ENCODE peak calls at places on chromosomes 2 and 18, in five cellular contexts. Y is H1, A is endothelial cell of umbilical vein, Z is A549, V is HepG2. S is an unnamed sample.

GRCh38 chr2:96695602-96696001 is 44.3 kb downstream of the LMAN2L start:
- DNase-seq in Y (no peak), Z (no peak), A (no peak), V (no peak), S (no peak)

GRCh38 chr2:65503746-65504145 is 71.3 kb upstream of the SPRED2 start:
- DNase-seq in Z (no peak), V (no peak), Y (no peak), A (no peak), S (no peak)

GRCh38 chr2:63903003-63903402 is 61.3 kb downstream of the UGP2 start:
- DNase-seq in A (no peak), Y (no peak), V (no peak), Z (peak), S (no peak)

GRCh38 chr2:19362094-19362649 is 3.7 kb upstream of the OSR1 start:
- DNase-seq in Z (peak), Y (no peak), V (no peak), A (no peak), S (no peak)

GRCh38 chr2:205193121-205193520 is 489.2 kb upstream of the NRP2 start:
- DNase-seq in V (no peak), A (no peak), Y (no peak), Z (no peak), S (no peak)

GRCh38 chr18:36298113-36298701 is 694 bp downstream of the FHOD3 start:
- DNase-seq in Z (no peak), V (no peak), Y (no peak), A (no peak), S (peak)

GRCh38 chr18:31553800-31554199 is 37.9 kb upstream of the TTR start:
- DNase-seq in Z (peak), A (no peak), V (no peak), Y (no peak), S (no peak)

GRCh38 chr2:239322414-239323086 is 78.3 kb downstream of the HDAC4 start:
- DNase-seq in Y (no peak), V (no peak), Z (no peak), A (peak), S (no peak)

GRCh38 chr2:239160226-239161143 is 240.3 kb downstream of the HDAC4 start:
- DNase-seq in Y (no peak), Z (no peak), A (no peak), V (no peak), S (no peak)

GRCh38 chr2:104766683-104767082 is 87.2 kb upstream of the POU3F3 start:
- DNase-seq in A (no peak), Y (no peak), V (no peak), Z (no peak), S (peak)

GRCh38 chr18:40935423-40935822 is 1019.6 kb upstream of the PIK3C3 start:
- DNase-seq in Y (no peak), V (peak), A (peak), Z (peak), S (no peak)

GRCh38 chr2:137161250-137161649 is 395.9 kb downstream of the THSD7B start:
- DNase-seq in V (no peak), A (no peak), Z (no peak), Y (no peak), S (no peak)

GRCh38 chr18:31626409-31626808 is 34.7 kb downstream of the TTR start:
- DNase-seq in Y (no peak), V (peak), A (no peak), Z (no peak), S (no peak)

GRCh38 chr2:161943012-161943411 is 131.0 kb downstream of the DPP4 start:
- DNase-seq in V (no peak), Y (no peak), A (no peak), Z (no peak), S (no peak)

GRCh38 chr18:77203071-77203470 is 46.6 kb upstream of the GALR1 start:
- DNase-seq in A (no peak), V (no peak), Y (no peak), Z (no peak), S (no peak)

GRCh38 chr2:231633259-231633976 is 40.8 kb downstream of the TEX44 start:
- DNase-seq in A (no peak), Z (no peak), Y (no peak), V (no peak), S (no peak)

GRCh38 chr2:217919781-217920351 is 82.9 kb downstream of the TNS1 start:
- DNase-seq in Z (peak), V (no peak), Y (peak), A (peak), S (no peak)
- TF ChIP-seq JUN in Z (no peak), V (no peak), Y (no peak), A (peak), S (no peak)

GRCh38 chr2:227163445-227163997 is 484 bp downstream of the COL4A4 start:
- DNase-seq in Z (peak), A (no peak), V (no peak), Y (no peak), S (peak)
- TF ChIP-seq JUN in Z (no peak), A (no peak), V (no peak), Y (no peak), S (no peak)

GRCh38 chr2:156087875-156088274 is 244.6 kb downstream of the NR4A2 start:
- DNase-seq in A (no peak), Z (peak), Y (no peak), V (no peak), S (no peak)

GRCh38 chr2:156083707-156084494 is 248.6 kb downstream of the NR4A2 start:
- DNase-seq in V (no peak), A (no peak), Y (no peak), Z (peak), S (no peak)

DNA sequence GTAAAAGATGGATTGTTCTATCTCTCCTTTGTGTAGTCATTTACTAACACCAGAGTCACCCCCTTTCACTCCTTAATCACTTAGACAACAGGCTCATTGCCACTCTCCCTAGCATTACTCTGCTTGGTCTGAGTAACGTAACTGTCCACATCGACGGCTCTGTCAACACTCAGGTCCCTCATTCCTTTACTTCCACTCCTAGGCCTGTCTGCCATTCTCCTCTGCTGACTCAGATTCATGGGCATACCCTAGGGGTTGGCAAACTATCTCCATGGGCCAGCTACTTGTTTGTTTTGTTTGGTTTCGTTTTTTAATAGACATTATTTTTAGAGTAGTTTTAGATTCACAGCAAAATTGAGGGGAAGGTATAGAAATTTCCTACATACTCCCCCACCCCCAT is 243.9 kb downstream of the NR4A2 start:
- DNase-seq in Z (peak), Y (no peak), V (no peak), A (no peak), S (no peak)
- TF ChIP-seq JUN in Z (no peak), Y (no peak), V (no peak), A (no peak), S (no peak)

GRCh38 chr2:47264183-47264582 is 109.1 kb upstream of the STPG4 start:
- DNase-seq in Y (no peak), A (no peak), V (no peak), Z (peak), S (peak)
- TF ChIP-seq JUN in Y (no peak), A (no peak), V (no peak), Z (no peak), S (no peak)

GRCh38 chr2:109339519-109339991 is 210.6 kb downstream of the SH3RF3 start:
- DNase-seq in Z (no peak), V (no peak), A (peak), Y (no peak), S (no peak)

GRCh38 chr2:109333414-109334194 is 204.6 kb downstream of the SH3RF3 start:
- DNase-seq in Y (no peak), V (peak), Z (peak), A (peak), S (no peak)

GRCh38 chr2:109337221-109337620 is 208.2 kb downstream of the SH3RF3 start:
- DNase-seq in A (no peak), Z (no peak), Y (no peak), V (no peak), S (no peak)

GRCh38 chr2:109335586-109336266 is 206.7 kb downstream of the SH3RF3 start:
- DNase-seq in A (peak), V (no peak), Y (no peak), Z (no peak), S (no peak)

GRCh38 chr2:109336296-109336695 is 207.3 kb downstream of the SH3RF3 start:
- DNase-seq in A (no peak), V (no peak), Z (no peak), Y (no peak), S (no peak)
- TF ChIP-seq JUN in A (no peak), V (no peak), Z (no peak), Y (no peak), S (no peak)

GRCh38 chr2:167001165-167001564 is 112.9 kb downstream of the XIRP2 start:
- DNase-seq in A (no peak), Y (no peak), Z (no peak), V (no peak), S (no peak)

DNA sequence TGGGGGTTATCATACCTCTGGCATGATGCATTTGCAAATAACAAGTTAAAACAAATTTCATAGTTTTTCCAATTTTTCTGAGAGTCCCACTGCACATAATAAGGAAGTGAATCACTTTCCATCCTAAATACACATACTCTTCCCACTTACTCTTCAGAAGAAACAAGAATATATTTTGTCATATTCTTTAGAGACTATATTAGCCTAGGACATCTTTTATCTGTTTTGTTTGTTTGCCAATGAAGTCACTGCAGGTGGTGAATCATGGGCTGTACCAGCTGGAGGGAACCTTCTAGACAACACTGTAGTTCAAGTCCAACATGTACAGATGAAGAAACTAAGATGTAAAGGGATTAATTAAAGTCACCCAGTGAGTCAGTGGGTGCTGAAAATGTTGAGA is 116.8 kb downstream of the XIRP2 start:
- DNase-seq in A (no peak), V (no peak), Y (no peak), Z (no peak), S (no peak)
- TF ChIP-seq JUN in A (no peak), V (no peak), Y (no peak), Z (no peak), S (no peak)

DNA sequence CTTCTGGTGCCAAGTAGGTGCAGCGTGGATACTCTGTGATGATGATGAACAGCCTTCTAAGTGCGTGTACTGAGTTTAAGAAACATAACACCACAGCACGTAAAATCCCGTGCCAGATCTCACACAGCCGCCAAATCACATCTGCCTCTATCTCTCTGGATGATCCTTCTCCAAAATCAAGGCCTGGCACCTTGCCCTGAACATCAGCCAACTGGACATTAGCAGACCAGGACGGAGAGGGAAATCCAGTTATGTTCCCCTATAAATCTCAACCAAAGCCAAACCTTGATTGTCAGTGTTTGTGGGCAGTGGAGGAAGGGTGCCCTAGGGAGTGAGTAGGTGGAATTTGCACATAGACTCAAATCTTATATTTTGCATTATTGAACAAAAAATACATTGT is 164.3 kb downstream of the MIB1 start:
- DNase-seq in Z (no peak), V (no peak), A (no peak), Y (no peak), S (no peak)
- TF ChIP-seq JUN in Z (no peak), V (no peak), A (no peak), Y (no peak), S (no peak)

GRCh38 chr2:234951386-234952269 is at the start of gene SH3BP4:
- DNase-seq in V (peak), A (peak), Y (no peak), Z (peak), S (peak)
- TF ChIP-seq JUN in V (no peak), A (no peak), Y (no peak), Z (no peak), S (no peak)

GRCh38 chr18:58464104-58464625 is 164.7 kb downstream of the ALPK2 start:
- DNase-seq in Y (no peak), V (no peak), A (no peak), Z (no peak), S (no peak)
- TF ChIP-seq JUN in Y (no peak), V (no peak), A (no peak), Z (no peak), S (no peak)